ENCODE peak calls at places on chromosomes 5 and 9, in five cellular contexts. O, E, H, Q and J are unnamed samples.

GRCh38 chr5:98428806-98429205 is 344.7 kb upstream of the RGMB start:
- DNase-seq in O (peak), E (no peak), H (no peak), Q (no peak), J (no peak)

GRCh38 chr5:36632363-36632664 is 25.9 kb downstream of the SLC1A3 start:
- DNase-seq in O (no peak), E (no peak), H (no peak), Q (no peak), J (no peak)

GRCh38 chr5:57937025-57937424 is 454.4 kb upstream of the ACTBL2 start:
- DNase-seq in O (no peak), E (no peak), H (no peak), Q (no peak), J (no peak)

GRCh38 chr9:132609829-132610228 is 27.4 kb downstream of the BARHL1 start:
- DNase-seq in O (peak), E (no peak), H (no peak), Q (no peak), J (no peak)

GRCh38 chr5:149254506-149254905 is 17.2 kb upstream of the AFAP1L1 start:
- DNase-seq in O (no peak), E (no peak), H (peak), Q (peak), J (no peak)

GRCh38 chr9:19699757-19700156 is 89.1 kb downstream of the SLC24A2 start:
- DNase-seq in O (no peak), E (no peak), H (no peak), Q (no peak), J (no peak)

GRCh38 chr9:134321571-134321930 is 4.7 kb upstream of the RXRA start:
- DNase-seq in O (no peak), E (no peak), H (no peak), Q (no peak), J (no peak)

GRCh38 chr5:111134080-111134479 is 41.9 kb downstream of the WDR36 start:
- DNase-seq in O (no peak), E (no peak), H (no peak), Q (no peak), J (no peak)

GRCh38 chr9:136978073-136978864 is 965 bp downstream of the PTGDS start:
- DNase-seq in O (no peak), E (no peak), H (peak), Q (peak), J (no peak)

GRCh38 chr5:4116834-4117233 is 521.2 kb downstream of the IRX1 start:
- DNase-seq in O (no peak), E (no peak), H (no peak), Q (no peak), J (no peak)

GRCh38 chr5:171207256-171207866 is 101.7 kb upstream of the TLX3 start:
- DNase-seq in O (peak), E (peak), H (peak), Q (peak), J (no peak)

GRCh38 chr5:66932446-66932845 is 264.2 kb downstream of the CD180 start:
- DNase-seq in O (no peak), E (no peak), H (no peak), Q (no peak), J (no peak)

GRCh38 chr9:69120380-69121154 is 53.5 kb upstream of the TJP2 start:
- DNase-seq in O (no peak), E (peak), H (no peak), Q (peak), J (peak)

GRCh38 chr9:134455951-134456739 is 129.9 kb downstream of the RXRA start:
- DNase-seq in O (peak), E (no peak), H (no peak), Q (peak), J (no peak)

GRCh38 chr5:1468247-1468612 is 23.0 kb upstream of the SLC6A3 start:
- DNase-seq in O (no peak), E (peak), H (peak), Q (peak), J (no peak)

GRCh38 chr9:124182741-124183140 is 75.0 kb upstream of the NEK6 start:
- DNase-seq in O (no peak), E (no peak), H (no peak), Q (no peak), J (peak)

GRCh38 chr9:72292874-72293607 is 72.0 kb downstream of the ZFAND5 start:
- DNase-seq in O (peak), E (no peak), H (peak), Q (no peak), J (no peak)

GRCh38 chr5:66554211-66554610 is 42.0 kb upstream of the MAST4 start:
- DNase-seq in O (peak), E (no peak), H (no peak), Q (no peak), J (no peak)

GRCh38 chr5:151745071-151745705 is 13.2 kb downstream of the ATOX1 start:
- DNase-seq in O (peak), E (no peak), H (no peak), Q (no peak), J (no peak)

GRCh38 chr9:24245988-24246387 is 299.7 kb downstream of the IZUMO3 start:
- DNase-seq in O (peak), E (no peak), H (peak), Q (no peak), J (no peak)

GRCh38 chr9:73173526-73174411 is 22.1 kb downstream of the ANXA1 start:
- DNase-seq in O (no peak), E (no peak), H (no peak), Q (no peak), J (no peak)

GRCh38 chr9:121567142-121568100 is 67.8 kb upstream of the GGTA1 start:
- DNase-seq in O (no peak), E (no peak), H (peak), Q (no peak), J (no peak)

GRCh38 chr9:75976549-75976948 is 86.1 kb downstream of the PCSK5 start:
- DNase-seq in O (no peak), E (no peak), H (no peak), Q (no peak), J (no peak)

GRCh38 chr5:39670955-39671354 is 246.2 kb upstream of the DAB2 start:
- DNase-seq in O (no peak), E (no peak), H (no peak), Q (no peak), J (no peak)

GRCh38 chr5:133939668-133940067 is 28.8 kb downstream of the C5orf15 start:
- DNase-seq in O (no peak), E (no peak), H (no peak), Q (no peak), J (no peak)

GRCh38 chr5:31993182-31993961 is 180.7 kb downstream of the GOLPH3 start:
- DNase-seq in O (peak), E (no peak), H (no peak), Q (no peak), J (no peak)

GRCh38 chr5:111922344-111922743 is 165.3 kb upstream of the NREP start:
- DNase-seq in O (no peak), E (no peak), H (no peak), Q (no peak), J (no peak)

GRCh38 chr5:38695021-38695961 is 138.8 kb upstream of the LIFR start:
- DNase-seq in O (no peak), E (no peak), H (no peak), Q (no peak), J (no peak)

GRCh38 chr5:139600336-139600949 is 39.3 kb downstream of the UBE2D2 start:
- DNase-seq in O (no peak), E (no peak), H (no peak), Q (no peak), J (no peak)

GRCh38 chr5:174312641-174313040 is 267.1 kb downstream of the NSG2 start:
- DNase-seq in O (no peak), E (no peak), H (no peak), Q (no peak), J (peak)

GRCh38 chr9:16626577-16627130 is 243.8 kb downstream of the BNC2 start:
- DNase-seq in O (peak), E (no peak), H (peak), Q (no peak), J (no peak)

GRCh38 chr9:96844040-96844439 is 10.3 kb downstream of the ZNF782 start:
- DNase-seq in O (no peak), E (no peak), H (no peak), Q (no peak), J (no peak)

GRCh38 chr5:54742417-54742889 is 224.9 kb downstream of the SNX18 start:
- DNase-seq in O (no peak), E (no peak), H (peak), Q (peak), J (no peak)
- TF ChIP-seq CTCF in O (peak), E (no peak), H (peak), Q (no peak), J (no peak)

GRCh38 chr5:74026310-74026709 is 400.3 kb downstream of the ARHGEF28 start:
- DNase-seq in O (no peak), E (no peak), H (no peak), Q (no peak), J (no peak)
- TF ChIP-seq CTCF in O (no peak), E (no peak), H (no peak), Q (no peak), J (no peak)

GRCh38 chr5:126499742-126500396 is 76.7 kb downstream of the GRAMD2B start:
- DNase-seq in O (no peak), E (peak), H (peak), Q (peak), J (no peak)
- TF ChIP-seq CTCF in O (peak), E (peak), H (peak), Q (peak), J (peak)

GRCh38 chr5:35600591-35600990 is 17.1 kb upstream of the SPEF2 start:
- DNase-seq in O (no peak), E (no peak), H (no peak), Q (no peak), J (no peak)

GRCh38 chr5:35593338-35593737 is 24.3 kb upstream of the SPEF2 start:
- DNase-seq in O (no peak), E (no peak), H (no peak), Q (no peak), J (no peak)

GRCh38 chr5:35598707-35599370 is 18.8 kb upstream of the SPEF2 start:
- DNase-seq in O (no peak), E (peak), H (peak), Q (no peak), J (no peak)
- TF ChIP-seq CTCF in O (no peak), E (peak), H (no peak), Q (no peak), J (peak)

GRCh38 chr9:13213337-13213736 is 66.2 kb downstream of the MPDZ start:
- DNase-seq in O (peak), E (peak), H (no peak), Q (no peak), J (no peak)
- TF ChIP-seq CTCF in O (no peak), E (no peak), H (peak), Q (peak), J (peak)